ENCODE peak calls at places on chromosomes 7 and 10, in four cellular contexts. H is neural progenitor cell, Q is heart right ventricle, A is psoas muscle. C is an unnamed sample.
A peak's percentile ranks its signal among the peaks of the same experiment; 100 is the strongest.

GRCh38 chr10:1049425-1049958 is 573 bp upstream of the IDI1 start:
- DNase-seq in H (peak; percentile 75), Q (no peak), A (no peak), C (no peak)

GRCh38 chr10:112774808-112775207 is 175.2 kb upstream of the TCF7L2 start:
- DNase-seq in H (no peak), Q (no peak), A (no peak), C (no peak)

GRCh38 chr10:22618081-22618785 is 96.1 kb downstream of the PIP4K2A start:
- DNase-seq in H (no peak), Q (peak; percentile 34), A (no peak), C (peak; percentile 38)

GRCh38 chr10:17407040-17407439 is 47.4 kb downstream of the ST8SIA6 start:
- DNase-seq in H (no peak), Q (no peak), A (no peak), C (no peak)

GRCh38 chr10:103192451-103193106 is 493 bp downstream of the NT5C2 start:
- DNase-seq in H (peak; percentile 89), Q (peak; percentile 86), A (peak; percentile 87), C (peak; percentile 69)

GRCh38 chr7:157125376-157126223 is 13.1 kb upstream of the UBE3C start:
- DNase-seq in H (no peak), Q (no peak), A (no peak), C (peak; percentile 48)

GRCh38 chr7:148151778-148152177 is 438.8 kb upstream of the C7orf33 start:
- DNase-seq in H (no peak), Q (no peak), A (no peak), C (no peak)

GRCh38 chr10:42952358-42952757 is 124.5 kb upstream of the RET start:
- DNase-seq in H (peak; percentile 80), Q (peak; percentile 28), A (peak; percentile 36), C (peak; percentile 82)

GRCh38 chr7:122299935-122300606 is 4.5 kb downstream of the FEZF1 start:
- DNase-seq in H (peak; percentile 79), Q (no peak), A (no peak), C (no peak)

GRCh38 chr10:72794260-72794659 is 99.3 kb upstream of the OIT3 start:
- DNase-seq in H (no peak), Q (no peak), A (no peak), C (no peak)

DNA sequence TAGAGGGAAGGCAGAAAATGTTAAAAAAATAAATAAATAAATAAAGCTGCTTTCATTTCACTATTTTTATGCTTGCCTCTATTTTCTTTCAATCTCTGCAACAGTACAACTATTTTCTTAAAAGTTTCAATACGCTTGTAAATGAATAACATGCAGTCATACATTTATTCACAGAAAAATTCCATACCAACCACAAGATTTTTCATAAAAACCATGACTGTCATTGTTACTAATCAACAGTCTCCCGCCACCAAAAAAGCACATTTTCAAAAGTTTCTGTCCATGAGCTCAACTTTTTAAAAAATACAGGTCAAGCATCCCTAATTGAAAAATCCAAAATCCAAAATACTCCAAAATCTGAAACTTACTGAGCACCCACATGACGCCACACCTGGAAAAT is 5.3 kb downstream of the PARD3 start:
- DNase-seq in H (no peak), Q (no peak), A (no peak), C (no peak)
- H3K4me1 ChIP-seq in H (peaks cover 39% of the 10 kb centered on the region), Q (peaks cover 23% of the 10 kb centered on the region), A (peaks cover 48% of the 10 kb centered on the region), C (peaks cover 9% of the 10 kb centered on the region)

GRCh38 chr7:27866256-27866655 is 126.3 kb downstream of the TAX1BP1 start:
- DNase-seq in H (no peak), Q (no peak), A (no peak), C (no peak)
- H3K4me1 ChIP-seq in H (no peaks in the 10 kb centered on the region), Q (no peaks in the 10 kb centered on the region), A (no peaks in the 10 kb centered on the region), C (no peaks in the 10 kb centered on the region)

GRCh38 chr10:124061030-124061429 is 32.4 kb downstream of the CHST15 start:
- DNase-seq in H (no peak), Q (no peak), A (no peak), C (no peak)

GRCh38 chr10:124060148-124060720 is 33.2 kb downstream of the CHST15 start:
- DNase-seq in H (no peak), Q (no peak), A (no peak), C (no peak)

GRCh38 chr10:124063736-124064135 is 29.7 kb downstream of the CHST15 start:
- DNase-seq in H (no peak), Q (no peak), A (no peak), C (no peak)

GRCh38 chr10:124064158-124064603 is 29.2 kb downstream of the CHST15 start:
- DNase-seq in H (no peak), Q (no peak), A (no peak), C (no peak)

GRCh38 chr10:124062390-124062789 is 31.0 kb downstream of the CHST15 start:
- DNase-seq in H (no peak), Q (no peak), A (no peak), C (peak; percentile 74)
- H3K4me1 ChIP-seq in H (peaks cover 32% of the 10 kb centered on the region), Q (peaks cover 6% of the 10 kb centered on the region), A (peaks cover 2% of the 10 kb centered on the region), C (peaks cover 21% of the 10 kb centered on the region)

GRCh38 chr7:116328161-116328560 is 117.8 kb downstream of the TES start:
- DNase-seq in H (no peak), Q (no peak), A (no peak), C (no peak)

GRCh38 chr7:116327135-116327534 is 116.8 kb downstream of the TES start:
- DNase-seq in H (no peak), Q (no peak), A (no peak), C (no peak)

GRCh38 chr7:116330961-116331360 is 120.6 kb downstream of the TES start:
- DNase-seq in H (no peak), Q (no peak), A (no peak), C (no peak)

GRCh38 chr7:116327751-116328150 is 117.4 kb downstream of the TES start:
- DNase-seq in H (no peak), Q (no peak), A (no peak), C (no peak)

DNA sequence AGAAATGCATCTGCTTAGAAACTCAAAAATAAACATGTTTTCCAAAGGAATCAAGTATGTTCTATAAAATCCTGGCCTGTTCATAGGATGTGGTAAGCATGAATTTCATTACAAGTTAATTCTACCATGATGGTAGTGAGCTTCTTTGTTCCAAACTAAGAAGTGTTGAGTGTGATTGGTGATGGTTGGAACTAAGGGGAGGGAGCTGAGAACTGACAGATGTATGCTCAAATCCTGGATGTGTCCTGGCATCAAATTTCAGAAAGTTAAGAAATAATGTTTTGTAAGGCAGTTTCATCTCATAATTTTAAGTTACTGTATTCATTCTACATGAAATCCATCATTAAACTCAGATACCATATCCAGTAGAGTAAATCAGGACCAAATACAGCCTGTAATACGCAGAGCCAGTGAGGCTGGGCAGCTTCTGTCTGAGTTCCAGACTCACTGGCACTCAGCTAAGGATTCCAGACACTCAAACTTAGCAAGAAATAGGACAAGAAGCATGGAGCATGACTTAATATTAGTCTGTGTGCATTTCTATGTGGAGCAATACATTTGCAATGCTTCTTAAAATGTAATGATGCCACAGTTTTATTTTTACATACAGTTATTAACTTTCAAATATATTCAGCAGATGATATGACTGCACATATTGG is 119.6 kb downstream of the TES start:
- DNase-seq in H (no peak), Q (no peak), A (no peak), C (no peak)
- H3K4me1 ChIP-seq in H (no peaks in the 10 kb centered on the region), Q (peaks cover 19% of the 10 kb centered on the region), A (no peaks in the 10 kb centered on the region), C (no peaks in the 10 kb centered on the region)

DNA sequence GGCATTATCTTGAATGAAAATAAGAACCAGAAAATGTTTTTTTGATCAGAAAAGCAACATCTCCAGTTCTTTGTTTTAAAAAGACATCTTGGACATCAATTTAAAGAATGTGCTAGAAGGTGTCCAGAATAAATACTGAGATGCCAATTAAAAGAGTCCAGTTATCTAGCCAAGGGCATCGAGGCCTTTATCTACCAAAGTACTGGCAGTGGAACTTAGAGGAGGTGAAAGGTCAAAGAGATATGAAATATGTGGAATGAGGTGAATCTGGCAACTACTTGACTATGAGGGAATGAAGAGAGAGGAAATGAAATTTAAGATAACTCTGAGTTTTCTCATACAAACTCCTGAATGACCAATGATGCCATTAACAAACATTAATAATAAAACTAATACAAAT is 154.3 kb upstream of the GNAI1 start:
- DNase-seq in H (no peak), Q (no peak), A (no peak), C (no peak)
- H3K4me1 ChIP-seq in H (no peaks in the 10 kb centered on the region), Q (no peaks in the 10 kb centered on the region), A (no peaks in the 10 kb centered on the region), C (peaks cover 12% of the 10 kb centered on the region)

GRCh38 chr10:79184649-79185048 is 115.9 kb downstream of the ZMIZ1 start:
- DNase-seq in H (no peak), Q (no peak), A (no peak), C (no peak)

GRCh38 chr10:79184141-79184625 is 115.4 kb downstream of the ZMIZ1 start:
- DNase-seq in H (no peak), Q (no peak), A (no peak), C (peak; percentile 59)

GRCh38 chr10:79182122-79182521 is 113.4 kb downstream of the ZMIZ1 start:
- DNase-seq in H (no peak), Q (no peak), A (no peak), C (no peak)

GRCh38 chr10:79182763-79183467 is 114.1 kb downstream of the ZMIZ1 start:
- DNase-seq in H (no peak), Q (no peak), A (no peak), C (peak; percentile 29)

GRCh38 chr10:79183468-79183865 is 114.7 kb downstream of the ZMIZ1 start:
- DNase-seq in H (no peak), Q (no peak), A (no peak), C (no peak)
- H3K4me1 ChIP-seq in H (peaks cover 58% of the 10 kb centered on the region), Q (peaks cover 97% of the 10 kb centered on the region), A (peaks cover 43% of the 10 kb centered on the region), C (peaks cover 82% of the 10 kb centered on the region)

C was measured in BE2C.